ENCODE peak calls at places on chromosome 14, in ten cellular contexts. G is sciatic nerve; L is ovary; W is H9; N is lung microvascular endothelial cell; Z is stimulated activated CD4-positive, alpha-beta T cell treated with anti-CD3 and anti-CD28 coated beads, Interleukin-4, amount 100 ng/mL, for 24 hours; S is CD8-positive, alpha-beta memory T cell; A is activated CD4-positive, alpha-beta T cell treated with anti-CD3 and anti-CD28 coated beads, Interleukin-2, amount 50 U/mL, for 48 hours; X is glutamatergic neuron; R is NCI-H460. B is an unnamed sample.

GRCh38 chr14:52086755-52087154 is 17.9 kb upstream of the NID2 start:
- DNase-seq in G (no peak), L (no peak), W (no peak), N (no peak), Z (no peak), S (no peak), A (no peak), X (no peak), R (no peak), B (no peak)

GRCh38 chr14:37587438-37587837 is 7.6 kb downstream of the FOXA1 start:
- DNase-seq in G (no peak), L (no peak), W (no peak), N (no peak), Z (no peak), S (no peak), A (no peak), X (no peak), R (no peak), B (no peak)

GRCh38 chr14:38108681-38109080 is 99.0 kb upstream of the SSTR1 start:
- DNase-seq in G (no peak), L (no peak), W (no peak), N (no peak), Z (no peak), S (no peak), A (no peak), X (no peak), R (no peak), B (no peak)

GRCh38 chr14:99467338-99468075 is 13.2 kb downstream of the SETD3 start:
- DNase-seq in G (no peak), L (no peak), W (no peak), N (no peak), Z (no peak), S (no peak), A (no peak), X (no peak), R (no peak), B (no peak)

GRCh38 chr14:100849432-100849831 is 23.5 kb downstream of the MEG3 start:
- DNase-seq in G (no peak), L (no peak), W (no peak), N (peak; percentile 41), Z (no peak), S (no peak), A (no peak), X (no peak), R (no peak), B (no peak)

GRCh38 chr14:94540031-94540794 is 21.0 kb upstream of the SERPINA4 start:
- DNase-seq in G (no peak), L (no peak), W (no peak), N (peak; percentile 72), Z (no peak), S (no peak), A (no peak), X (no peak), R (no peak), B (no peak)

GRCh38 chr14:64841121-64841611 is 38.5 kb downstream of the SPTB start:
- DNase-seq in G (no peak), L (no peak), W (peak; percentile 67), N (peak; percentile 15), Z (no peak), S (no peak), A (no peak), X (no peak), R (peak; percentile 20), B (no peak)

GRCh38 chr14:31954991-31955390 is 122.1 kb upstream of the ARHGAP5 start:
- DNase-seq in G (no peak), L (no peak), W (no peak), N (no peak), Z (no peak), S (no peak), A (no peak), X (no peak), R (no peak), B (no peak)

GRCh38 chr14:74907744-74908143 is 15.3 kb downstream of the RPS6KL1 start:
- DNase-seq in G (no peak), L (peak; percentile 28), W (no peak), N (no peak), Z (no peak), S (no peak), A (no peak), X (no peak), R (no peak), B (no peak)

GRCh38 chr14:101001311-101002069 is 98.0 kb upstream of the RTL1 start:
- DNase-seq in G (no peak), L (no peak), W (no peak), N (no peak), Z (no peak), S (no peak), A (no peak), X (no peak), R (no peak), B (no peak)

GRCh38 chr14:98953544-98954346 is 318.3 kb downstream of the BCL11B start:
- DNase-seq in G (peak; percentile 71), L (peak; percentile 62), W (peak; percentile 22), N (no peak), Z (no peak), S (no peak), A (no peak), X (no peak), R (no peak), B (no peak)

GRCh38 chr14:29706700-29707099 is 220.9 kb downstream of the PRKD1 start:
- DNase-seq in G (no peak), L (no peak), W (no peak), N (no peak), Z (no peak), S (no peak), A (no peak), X (no peak), R (no peak), B (no peak)

GRCh38 chr14:88380405-88380804 is 5.1 kb upstream of the SPATA7 start:
- DNase-seq in G (no peak), L (no peak), W (no peak), N (peak; percentile 7), Z (no peak), S (no peak), A (no peak), X (no peak), R (no peak), B (no peak)

GRCh38 chr14:104284107-104284592 is 145.8 kb downstream of the KIF26A start:
- DNase-seq in G (peak; percentile 36), L (peak; percentile 6), W (peak; percentile 24), N (no peak), Z (no peak), S (no peak), A (no peak), X (peak; percentile 21), R (no peak), B (no peak)

GRCh38 chr14:98932436-98933325 is 339.3 kb downstream of the BCL11B start:
- DNase-seq in G (peak; percentile 22), L (no peak), W (no peak), N (no peak), Z (no peak), S (peak; percentile 10), A (no peak), X (no peak), R (no peak), B (no peak)

GRCh38 chr14:21034707-21035106 is at the start of gene RNASE13:
- DNase-seq in G (no peak), L (no peak), W (no peak), N (no peak), Z (no peak), S (no peak), A (no peak), X (no peak), R (no peak), B (no peak)

GRCh38 chr14:53947452-53948180 is 9.0 kb downstream of the BMP4 start:
- DNase-seq in G (peak; percentile 65), L (no peak), W (no peak), N (no peak), Z (no peak), S (no peak), A (no peak), X (no peak), R (no peak), B (no peak)

GRCh38 chr14:103007555-103007954 is 49.8 kb downstream of the CDC42BPB start:
- DNase-seq in G (no peak), L (no peak), W (no peak), N (peak; percentile 89), Z (no peak), S (no peak), A (no peak), X (no peak), R (no peak), B (no peak)

GRCh38 chr14:37202265-37202664 is 4.5 kb downstream of the MIPOL1 start:
- DNase-seq in G (no peak), L (no peak), W (no peak), N (peak; percentile 30), Z (no peak), S (no peak), A (no peak), X (no peak), R (no peak), B (no peak)

GRCh38 chr14:93008381-93008780 is 85.4 kb downstream of the CHGA start:
- DNase-seq in G (peak; percentile 80), L (no peak), W (no peak), N (peak; percentile 24), Z (no peak), S (no peak), A (no peak), X (no peak), R (no peak), B (no peak)

GRCh38 chr14:30283822-30284446 is 275.0 kb upstream of the G2E3 start:
- DNase-seq in G (no peak), L (no peak), W (peak; percentile 66), N (peak; percentile 61), Z (peak; percentile 12), S (no peak), A (peak; percentile 13), X (peak; percentile 41), R (peak; percentile 46), B (no peak)